ENCODE peak calls at places on chromosomes 2 and 18, in eight cellular contexts. F is Panc1; X is Caco-2; H is T-helper 1 cell; S is adipocyte; K is hypothalamus; L is Calu3; U is stimulated activated CD4-positive, alpha-beta T cell treated with anti-CD3 and anti-CD28 coated beads, Interleukin-4, amount 100 ng/mL, for 1 hour. Z is an unnamed sample.

GRCh38 chr18:45353530-45353929 is 261.7 kb upstream of the SLC14A2 start:
- DNase-seq in X (no peak), K (no peak), F (no peak), S (peak; percentile 37), L (peak; percentile 16), H (no peak), U (no peak), Z (no peak)

GRCh38 chr2:37615808-37616673 is 55.4 kb downstream of the CDC42EP3 start:
- DNase-seq in H (peak; percentile 19), S (peak; percentile 13), L (no peak), K (no peak), X (no peak), U (peak; percentile 28), F (no peak), Z (no peak)

GRCh38 chr2:239593965-239594771 is 193.3 kb upstream of the HDAC4 start:
- DNase-seq in S (no peak), X (no peak), L (no peak), F (no peak), U (no peak), K (no peak), H (no peak), Z (no peak)

GRCh38 chr18:64409511-64409910 is 260.6 kb upstream of the LINC00305 start:
- DNase-seq in X (peak; percentile 14), F (no peak), U (no peak), S (peak; percentile 1), H (no peak), L (peak; percentile 22), K (no peak), Z (peak; percentile 8)

GRCh38 chr2:84807063-84807485 is 73.8 kb downstream of the TRABD2A start:
- DNase-seq in X (no peak), H (no peak), F (no peak), K (no peak), L (peak; percentile 65), S (peak; percentile 96), U (no peak), Z (peak; percentile 96)

GRCh38 chr2:237434916-237435315 is 21.0 kb upstream of the COL6A3 start:
- DNase-seq in U (peak; percentile 77), H (no peak), L (no peak), X (no peak), S (peak; percentile 47), K (no peak), F (no peak), Z (peak; percentile 90)

GRCh38 chr2:176385838-176386237 is 116.6 kb downstream of the MTX2 start:
- DNase-seq in X (no peak), U (no peak), F (no peak), K (no peak), H (no peak), S (no peak), L (no peak), Z (no peak)

GRCh38 chr2:133526468-133526769 is 41.8 kb downstream of the NCKAP5 start:
- DNase-seq in S (peak; percentile 39), U (no peak), K (no peak), X (no peak), L (no peak), H (no peak), F (no peak), Z (no peak)

GRCh38 chr2:216405588-216405987 is 6.7 kb upstream of the SMARCAL1 start:
- DNase-seq in X (no peak), S (no peak), F (no peak), H (no peak), L (no peak), K (no peak), U (no peak), Z (no peak)

Z was measured in fibroblast of pulmonary artery.